ENCODE peak calls at places on chromosomes 3 and 15, in seven cellular contexts. One of them, this sample, is unnamed.
A peak's percentile ranks its signal among the peaks of the same experiment; 100 is the strongest.

GRCh38 chr3:132721479-132722164 is 587 bp downstream of the NPHP3 start:
- DNase-seq in body of pancreas: peak; percentile 72
- DNase-seq in A549: peak; percentile 43
- DNase-seq in PC-9: no peak
- DNase-seq in AG09309: peak; percentile 10
- DNase-seq in upper lobe of right lung: peak; percentile 88
- DNase-seq in astrocyte of the spinal cord: peak; percentile 76
- DNase-seq in this sample: no peak

GRCh38 chr3:88058593-88059379 is at the start of the genes CGGBP1 and ZNF654:
- DNase-seq in body of pancreas: peak; percentile 99
- DNase-seq in A549: peak; percentile 86
- DNase-seq in PC-9: peak; percentile 96
- DNase-seq in AG09309: peak; percentile 97
- DNase-seq in upper lobe of right lung: peak; percentile 97
- DNase-seq in astrocyte of the spinal cord: peak; percentile 100
- DNase-seq in this sample: peak; percentile 98

GRCh38 chr3:126134219-126134975 is 46.0 kb downstream of the ALDH1L1 start:
- DNase-seq in body of pancreas: peak; percentile 71
- DNase-seq in A549: peak; percentile 28
- DNase-seq in PC-9: no peak
- DNase-seq in AG09309: no peak
- DNase-seq in upper lobe of right lung: peak; percentile 71
- DNase-seq in astrocyte of the spinal cord: peak; percentile 30
- DNase-seq in this sample: peak; percentile 26

GRCh38 chr3:11641316-11641682 is 2.4 kb downstream of the VGLL4 start:
- DNase-seq in body of pancreas: no peak
- DNase-seq in A549: peak; percentile 18
- DNase-seq in PC-9: no peak
- DNase-seq in AG09309: no peak
- DNase-seq in upper lobe of right lung: no peak
- DNase-seq in astrocyte of the spinal cord: no peak
- DNase-seq in this sample: no peak

GRCh38 chr15:63482874-63483323 is 21.5 kb upstream of the USP3 start:
- DNase-seq in body of pancreas: no peak
- DNase-seq in A549: no peak
- DNase-seq in PC-9: peak; percentile 38
- DNase-seq in AG09309: no peak
- DNase-seq in upper lobe of right lung: no peak
- DNase-seq in astrocyte of the spinal cord: no peak
- DNase-seq in this sample: no peak

GRCh38 chr3:50587806-50588758 is 18.8 kb downstream of the HEMK1 start:
- DNase-seq in body of pancreas: no peak
- DNase-seq in A549: no peak
- DNase-seq in PC-9: no peak
- DNase-seq in AG09309: no peak
- DNase-seq in upper lobe of right lung: no peak
- DNase-seq in astrocyte of the spinal cord: no peak
- DNase-seq in this sample: no peak

GRCh38 chr3:56190906-56191305 is 277.4 kb downstream of the ERC2 start:
- DNase-seq in body of pancreas: no peak
- DNase-seq in A549: no peak
- DNase-seq in PC-9: no peak
- DNase-seq in AG09309: no peak
- DNase-seq in upper lobe of right lung: no peak
- DNase-seq in astrocyte of the spinal cord: no peak
- DNase-seq in this sample: no peak

GRCh38 chr3:50171540-50172301 is 16.6 kb downstream of the SEMA3F start:
- DNase-seq in body of pancreas: peak; percentile 68
- DNase-seq in A549: no peak
- DNase-seq in PC-9: no peak
- DNase-seq in AG09309: no peak
- DNase-seq in upper lobe of right lung: no peak
- DNase-seq in astrocyte of the spinal cord: no peak
- DNase-seq in this sample: no peak

GRCh38 chr3:3560566-3561336 is 238.5 kb upstream of the LRRN1 start:
- DNase-seq in body of pancreas: no peak
- DNase-seq in A549: no peak
- DNase-seq in PC-9: no peak
- DNase-seq in AG09309: no peak
- DNase-seq in upper lobe of right lung: no peak
- DNase-seq in astrocyte of the spinal cord: peak; percentile 67
- DNase-seq in this sample: no peak

GRCh38 chr15:90597477-90598052 is 67.8 kb downstream of the CRTC3 start:
- DNase-seq in body of pancreas: no peak
- DNase-seq in A549: no peak
- DNase-seq in PC-9: no peak
- DNase-seq in AG09309: no peak
- DNase-seq in upper lobe of right lung: no peak
- DNase-seq in astrocyte of the spinal cord: no peak
- DNase-seq in this sample: no peak

GRCh38 chr3:197394464-197395321 is 96.3 kb upstream of the DLG1 start:
- DNase-seq in body of pancreas: no peak
- DNase-seq in A549: no peak
- DNase-seq in PC-9: peak; percentile 97
- DNase-seq in AG09309: peak; percentile 100
- DNase-seq in upper lobe of right lung: no peak
- DNase-seq in astrocyte of the spinal cord: peak; percentile 100
- DNase-seq in this sample: no peak

GRCh38 chr15:40002295-40002694 is 36.7 kb downstream of the SRP14 start:
- DNase-seq in body of pancreas: peak; percentile 23
- DNase-seq in A549: peak; percentile 29
- DNase-seq in PC-9: no peak
- DNase-seq in AG09309: no peak
- DNase-seq in upper lobe of right lung: no peak
- DNase-seq in astrocyte of the spinal cord: peak; percentile 23
- DNase-seq in this sample: no peak

GRCh38 chr15:41169784-41170183 is 53.7 kb upstream of the INO80 start:
- DNase-seq in body of pancreas: no peak
- DNase-seq in A549: no peak
- DNase-seq in PC-9: no peak
- DNase-seq in AG09309: no peak
- DNase-seq in upper lobe of right lung: peak; percentile 74
- DNase-seq in astrocyte of the spinal cord: no peak
- DNase-seq in this sample: no peak

GRCh38 chr3:173395412-173396181 is 1.9 kb upstream of the NLGN1 start:
- DNase-seq in body of pancreas: peak; percentile 70
- DNase-seq in A549: no peak
- DNase-seq in PC-9: peak; percentile 70
- DNase-seq in AG09309: peak; percentile 70
- DNase-seq in upper lobe of right lung: peak; percentile 93
- DNase-seq in astrocyte of the spinal cord: peak; percentile 92
- DNase-seq in this sample: no peak

GRCh38 chr15:36090276-36090946 is 489.0 kb upstream of the CDIN1 start:
- DNase-seq in body of pancreas: no peak
- DNase-seq in A549: no peak
- DNase-seq in PC-9: no peak
- DNase-seq in AG09309: no peak
- DNase-seq in upper lobe of right lung: no peak
- DNase-seq in astrocyte of the spinal cord: no peak
- DNase-seq in this sample: no peak

GRCh38 chr3:141493152-141493551 is 6.3 kb downstream of the RASA2 start:
- DNase-seq in body of pancreas: no peak
- DNase-seq in A549: no peak
- DNase-seq in PC-9: no peak
- DNase-seq in AG09309: no peak
- DNase-seq in upper lobe of right lung: no peak
- DNase-seq in astrocyte of the spinal cord: no peak
- DNase-seq in this sample: no peak
- TF ChIP-seq CTCF in body of pancreas: no peak
- TF ChIP-seq CTCF in A549: no peak
- TF ChIP-seq CTCF in PC-9: no peak
- TF ChIP-seq CTCF in AG09309: no peak
- TF ChIP-seq CTCF in upper lobe of right lung: no peak
- TF ChIP-seq CTCF in astrocyte of the spinal cord: no peak
- TF ChIP-seq CTCF in this sample: no peak

GRCh38 chr15:70473623-70474366 is 289.6 kb downstream of the UACA start:
- DNase-seq in body of pancreas: no peak
- DNase-seq in A549: no peak
- DNase-seq in PC-9: no peak
- DNase-seq in AG09309: no peak
- DNase-seq in upper lobe of right lung: no peak
- DNase-seq in astrocyte of the spinal cord: no peak
- DNase-seq in this sample: no peak
- TF ChIP-seq CTCF in body of pancreas: no peak
- TF ChIP-seq CTCF in A549: no peak
- TF ChIP-seq CTCF in PC-9: no peak
- TF ChIP-seq CTCF in AG09309: no peak
- TF ChIP-seq CTCF in upper lobe of right lung: no peak
- TF ChIP-seq CTCF in astrocyte of the spinal cord: no peak
- TF ChIP-seq CTCF in this sample: no peak

GRCh38 chr3:124834723-124835718 is 52.1 kb downstream of the ITGB5 start:
- DNase-seq in body of pancreas: peak; percentile 34
- DNase-seq in A549: peak; percentile 61
- DNase-seq in PC-9: peak; percentile 98
- DNase-seq in AG09309: no peak
- DNase-seq in upper lobe of right lung: no peak
- DNase-seq in astrocyte of the spinal cord: peak; percentile 93
- DNase-seq in this sample: no peak
- TF ChIP-seq CTCF in body of pancreas: no peak
- TF ChIP-seq CTCF in A549: no peak
- TF ChIP-seq CTCF in PC-9: no peak
- TF ChIP-seq CTCF in AG09309: no peak
- TF ChIP-seq CTCF in upper lobe of right lung: no peak
- TF ChIP-seq CTCF in astrocyte of the spinal cord: no peak
- TF ChIP-seq CTCF in this sample: no peak

GRCh38 chr15:38944551-38944950 is 379.9 kb upstream of the RASGRP1 start:
- DNase-seq in body of pancreas: no peak
- DNase-seq in A549: no peak
- DNase-seq in PC-9: peak; percentile 73
- DNase-seq in AG09309: no peak
- DNase-seq in upper lobe of right lung: no peak
- DNase-seq in astrocyte of the spinal cord: no peak
- DNase-seq in this sample: no peak
- TF ChIP-seq CTCF in body of pancreas: no peak
- TF ChIP-seq CTCF in A549: no peak
- TF ChIP-seq CTCF in PC-9: no peak
- TF ChIP-seq CTCF in AG09309: no peak
- TF ChIP-seq CTCF in upper lobe of right lung: no peak
- TF ChIP-seq CTCF in astrocyte of the spinal cord: no peak
- TF ChIP-seq CTCF in this sample: no peak

DNA sequence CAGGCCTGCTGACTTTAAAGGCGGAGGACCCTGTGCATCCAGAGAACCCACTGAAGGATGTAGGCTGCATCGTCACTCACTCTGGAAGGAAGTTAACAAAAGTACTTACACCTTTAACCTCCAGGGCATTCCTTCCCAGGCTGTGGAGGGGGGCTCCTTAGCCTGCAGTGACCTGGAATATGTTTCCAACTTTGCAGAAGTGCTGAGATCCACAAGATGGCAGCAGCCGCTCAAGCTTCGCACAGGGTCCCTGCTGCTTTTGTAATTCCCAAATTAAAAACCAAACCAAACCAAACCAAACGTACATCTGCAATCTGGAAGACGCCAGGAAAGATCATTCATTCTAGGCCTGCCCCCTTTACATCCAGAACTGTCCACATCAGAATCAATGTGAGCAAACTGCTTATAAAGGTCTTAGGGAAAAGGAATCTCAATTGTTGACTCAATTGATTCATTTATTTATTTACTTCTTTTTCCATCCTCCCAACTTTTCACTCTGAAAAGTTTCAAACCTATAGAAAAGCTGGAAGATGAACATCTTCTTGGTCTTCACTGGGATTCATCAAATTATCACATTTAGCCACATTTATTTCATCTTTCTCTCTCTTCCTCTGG is 70.5 kb upstream of the KLHL25 start:
- DNase-seq in body of pancreas: no peak
- DNase-seq in A549: peak; percentile 80
- DNase-seq in PC-9: no peak
- DNase-seq in AG09309: no peak
- DNase-seq in upper lobe of right lung: no peak
- DNase-seq in astrocyte of the spinal cord: peak; percentile 49
- DNase-seq in this sample: no peak
- TF ChIP-seq CTCF in body of pancreas: peak; percentile 45
- TF ChIP-seq CTCF in A549: peak; percentile 93
- TF ChIP-seq CTCF in PC-9: peak; percentile 71
- TF ChIP-seq CTCF in AG09309: peak; percentile 78
- TF ChIP-seq CTCF in upper lobe of right lung: peak; percentile 55
- TF ChIP-seq CTCF in astrocyte of the spinal cord: peak; percentile 76
- TF ChIP-seq CTCF in this sample: no peak

This sample was measured in activated B cell treated with CpG ODN at 0.5 μM for 24 hours.